ENCODE peak calls at places on chromosome 12, in six cellular contexts. N is iris pigment epithelial cell; V is ACHN; L is PC-9; S is stimulated activated CD4-positive, alpha-beta T cell treated with anti-CD3 and anti-CD28 coated beads, Interleukin-2, amount 100 ng/mL, for 24 hours; R is cardiac fibroblast. I is an unnamed sample.

GRCh38 chr12:123065666-123066457 is 85.0 kb downstream of the PITPNM2 start:
- DNase-seq in N (no peak), V (no peak), L (no peak), S (no peak), R (no peak), I (no peak)

GRCh38 chr12:95790912-95791849 is 617 bp upstream of the NTN4 start:
- DNase-seq in N (no peak), V (peak; percentile 57), L (peak; percentile 80), S (peak; percentile 39), R (peak; percentile 43), I (peak; percentile 55)

GRCh38 chr12:98084950-98085349 is 430.4 kb upstream of the TMPO start:
- DNase-seq in N (no peak), V (no peak), L (no peak), S (no peak), R (no peak), I (no peak)

GRCh38 chr12:113983777-113984448 is 17.8 kb upstream of the RBM19 start:
- DNase-seq in N (no peak), V (no peak), L (no peak), S (no peak), R (no peak), I (no peak)

GRCh38 chr12:111085100-111085499 is 164.7 kb upstream of the MYL2 start:
- DNase-seq in N (no peak), V (no peak), L (no peak), S (no peak), R (no peak), I (no peak)

GRCh38 chr12:52010152-52010622 is 3.4 kb downstream of the TAMALIN start:
- DNase-seq in N (peak; percentile 65), V (no peak), L (no peak), S (no peak), R (peak; percentile 81), I (no peak)

GRCh38 chr12:39275846-39276245 is 167.1 kb downstream of the KIF21A start:
- DNase-seq in N (no peak), V (no peak), L (no peak), S (no peak), R (no peak), I (no peak)

GRCh38 chr12:92629349-92630065 is 73.3 kb upstream of the PLEKHG7 start:
- DNase-seq in N (peak; percentile 72), V (peak; percentile 80), L (no peak), S (no peak), R (peak; percentile 57), I (peak; percentile 80)

GRCh38 chr12:65566776-65567175 is 257.5 kb upstream of the HMGA2 start:
- DNase-seq in N (no peak), V (no peak), L (no peak), S (no peak), R (peak; percentile 49), I (no peak)

GRCh38 chr12:13211859-13212664 is 15.5 kb downstream of the EMP1 start:
- DNase-seq in N (peak; percentile 70), V (peak; percentile 89), L (no peak), S (peak; percentile 74), R (peak; percentile 79), I (peak; percentile 72)

GRCh38 chr12:53761306-53761705 is 9.5 kb upstream of the CISTR start:
- DNase-seq in N (no peak), V (no peak), L (no peak), S (no peak), R (no peak), I (no peak)

GRCh38 chr12:49868449-49868848 is 25.5 kb upstream of the BCDIN3D start:
- DNase-seq in N (no peak), V (no peak), L (no peak), S (no peak), R (no peak), I (no peak)

GRCh38 chr12:75944097-75944904 is 87.3 kb downstream of the PHLDA1 start:
- DNase-seq in N (peak; percentile 94), V (peak; percentile 84), L (peak; percentile 97), S (peak; percentile 31), R (peak; percentile 94), I (peak; percentile 78)

GRCh38 chr12:76284816-76285750 is 63.1 kb downstream of the BBS10 start:
- DNase-seq in N (peak; percentile 80), V (peak; percentile 26), L (no peak), S (no peak), R (no peak), I (no peak)

GRCh38 chr12:99367181-99367580 is 280.4 kb upstream of the GARIN6 start:
- DNase-seq in N (no peak), V (no peak), L (no peak), S (no peak), R (no peak), I (no peak)

GRCh38 chr12:6226002-6226700 is 26.0 kb downstream of the CD9 start:
- DNase-seq in N (peak; percentile 75), V (no peak), L (no peak), S (no peak), R (peak; percentile 76), I (no peak)

GRCh38 chr12:104602901-104603300 is 146.2 kb downstream of the CHST11 start:
- DNase-seq in N (no peak), V (no peak), L (peak; percentile 85), S (no peak), R (no peak), I (no peak)

I was measured in Caki2.